ENCODE peak calls at places on chromosomes 16 and 17, in seven cellular contexts. One of them, this sample, is unnamed. For H3K4me1 and H3K9me3, the result is how much of the 10 kb centered on the place peaks cover.

GRCh38 chr17:15510361-15510760 is 42.9 kb upstream of the CDRT4 start:
- DNase-seq in Caco-2: no peak
- DNase-seq in Panc1: peak
- DNase-seq in uterus: no peak
- DNase-seq in heart right ventricle: no peak
- DNase-seq in ascending aorta: peak
- DNase-seq in body of pancreas: no peak
- DNase-seq in this sample: no peak

GRCh38 chr16:14289692-14290340 is 218.7 kb downstream of the MRTFB start:
- DNase-seq in heart right ventricle: no peak
- DNase-seq in Caco-2: peak
- DNase-seq in ascending aorta: no peak
- DNase-seq in Panc1: no peak
- DNase-seq in uterus: no peak
- DNase-seq in body of pancreas: no peak
- DNase-seq in this sample: no peak

GRCh38 chr16:5396880-5397279 is 299.3 kb upstream of the EEF2KMT start:
- DNase-seq in ascending aorta: no peak
- DNase-seq in body of pancreas: no peak
- DNase-seq in Panc1: no peak
- DNase-seq in uterus: no peak
- DNase-seq in heart right ventricle: no peak
- DNase-seq in Caco-2: no peak
- DNase-seq in this sample: no peak

GRCh38 chr17:72952641-72953313 is 139.7 kb downstream of the SLC39A11 start:
- DNase-seq in uterus: no peak
- DNase-seq in heart right ventricle: no peak
- DNase-seq in Caco-2: no peak
- DNase-seq in body of pancreas: no peak
- DNase-seq in Panc1: no peak
- DNase-seq in ascending aorta: no peak
- DNase-seq in this sample: no peak

GRCh38 chr17:66966529-66967418 is 2.3 kb downstream of the CACNG4 start:
- DNase-seq in Caco-2: no peak
- DNase-seq in body of pancreas: no peak
- DNase-seq in heart right ventricle: no peak
- DNase-seq in Panc1: no peak
- DNase-seq in ascending aorta: no peak
- DNase-seq in uterus: no peak
- DNase-seq in this sample: no peak

GRCh38 chr16:87926246-87927194 is 9.8 kb downstream of the CA5A start:
- DNase-seq in Caco-2: no peak
- DNase-seq in heart right ventricle: no peak
- DNase-seq in ascending aorta: no peak
- DNase-seq in uterus: no peak
- DNase-seq in body of pancreas: no peak
- DNase-seq in Panc1: no peak
- DNase-seq in this sample: peak

GRCh38 chr17:64007838-64008282 is 9.7 kb downstream of the PRR29 start:
- DNase-seq in heart right ventricle: no peak
- DNase-seq in ascending aorta: peak
- DNase-seq in Panc1: no peak
- DNase-seq in body of pancreas: no peak
- DNase-seq in Caco-2: peak
- DNase-seq in uterus: no peak
- DNase-seq in this sample: no peak

GRCh38 chr17:7146115-7146514 is 31.5 kb upstream of the ASGR2 start:
- DNase-seq in body of pancreas: no peak
- DNase-seq in uterus: no peak
- DNase-seq in Panc1: no peak
- DNase-seq in ascending aorta: no peak
- DNase-seq in Caco-2: no peak
- DNase-seq in heart right ventricle: no peak
- DNase-seq in this sample: no peak

GRCh38 chr16:31002252-31002700 is 8.2 kb downstream of the STX1B start:
- DNase-seq in ascending aorta: no peak
- DNase-seq in heart right ventricle: no peak
- DNase-seq in Caco-2: no peak
- DNase-seq in body of pancreas: no peak
- DNase-seq in Panc1: no peak
- DNase-seq in uterus: no peak
- DNase-seq in this sample: no peak

GRCh38 chr17:47288531-47289116 is 35.0 kb downstream of the ITGB3 start:
- DNase-seq in ascending aorta: no peak
- DNase-seq in heart right ventricle: no peak
- DNase-seq in body of pancreas: no peak
- DNase-seq in Panc1: no peak
- DNase-seq in uterus: no peak
- DNase-seq in Caco-2: no peak
- DNase-seq in this sample: no peak

GRCh38 chr16:87240211-87241134 is 76.7 kb downstream of the C16orf95 start:
- DNase-seq in uterus: no peak
- DNase-seq in body of pancreas: no peak
- DNase-seq in Panc1: no peak
- DNase-seq in Caco-2: no peak
- DNase-seq in heart right ventricle: no peak
- DNase-seq in ascending aorta: no peak
- DNase-seq in this sample: no peak

GRCh38 chr17:7709031-7709430 is 4.0 kb downstream of the EFNB3 start:
- DNase-seq in ascending aorta: no peak
- DNase-seq in Panc1: no peak
- DNase-seq in body of pancreas: no peak
- DNase-seq in uterus: no peak
- DNase-seq in heart right ventricle: no peak
- DNase-seq in Caco-2: no peak
- DNase-seq in this sample: no peak

GRCh38 chr16:70706948-70707465 is 21.2 kb upstream of the MTSS2 start:
- DNase-seq in Caco-2: no peak
- DNase-seq in ascending aorta: no peak
- DNase-seq in Panc1: no peak
- DNase-seq in heart right ventricle: no peak
- DNase-seq in body of pancreas: no peak
- DNase-seq in uterus: peak
- DNase-seq in this sample: no peak

GRCh38 chr17:3961564-3962047 is 2.6 kb downstream of the ATP2A3 start:
- DNase-seq in body of pancreas: no peak
- DNase-seq in Caco-2: no peak
- DNase-seq in ascending aorta: no peak
- DNase-seq in uterus: no peak
- DNase-seq in Panc1: no peak
- DNase-seq in heart right ventricle: no peak
- DNase-seq in this sample: no peak

GRCh38 chr17:30548189-30548588 is 71.0 kb downstream of the GOSR1 start:
- DNase-seq in uterus: no peak
- DNase-seq in Caco-2: no peak
- DNase-seq in ascending aorta: no peak
- DNase-seq in Panc1: no peak
- DNase-seq in body of pancreas: no peak
- DNase-seq in heart right ventricle: no peak
- DNase-seq in this sample: no peak

GRCh38 chr16:381788-382717 is at the start of gene PGAP6:
- DNase-seq in Caco-2: peak
- DNase-seq in body of pancreas: peak
- DNase-seq in Panc1: no peak
- DNase-seq in ascending aorta: no peak
- DNase-seq in heart right ventricle: peak
- DNase-seq in uterus: peak
- DNase-seq in this sample: peak

GRCh38 chr17:71447644-71448043 is 673.2 kb upstream of the SOX9 start:
- DNase-seq in body of pancreas: no peak
- DNase-seq in Caco-2: no peak
- DNase-seq in Panc1: no peak
- DNase-seq in ascending aorta: no peak
- DNase-seq in uterus: no peak
- DNase-seq in heart right ventricle: no peak
- DNase-seq in this sample: no peak

GRCh38 chr17:354651-355556 is 2.3 kb upstream of the RPH3AL start:
- DNase-seq in Caco-2: peak
- DNase-seq in uterus: no peak
- DNase-seq in heart right ventricle: no peak
- DNase-seq in Panc1: no peak
- DNase-seq in body of pancreas: no peak
- DNase-seq in ascending aorta: no peak
- DNase-seq in this sample: no peak

GRCh38 chr16:87457051-87457611 is 35.7 kb downstream of the ZCCHC14 start:
- DNase-seq in Panc1: no peak
- DNase-seq in body of pancreas: no peak
- DNase-seq in ascending aorta: no peak
- DNase-seq in Caco-2: no peak
- DNase-seq in heart right ventricle: no peak
- DNase-seq in uterus: no peak
- DNase-seq in this sample: no peak

DNA sequence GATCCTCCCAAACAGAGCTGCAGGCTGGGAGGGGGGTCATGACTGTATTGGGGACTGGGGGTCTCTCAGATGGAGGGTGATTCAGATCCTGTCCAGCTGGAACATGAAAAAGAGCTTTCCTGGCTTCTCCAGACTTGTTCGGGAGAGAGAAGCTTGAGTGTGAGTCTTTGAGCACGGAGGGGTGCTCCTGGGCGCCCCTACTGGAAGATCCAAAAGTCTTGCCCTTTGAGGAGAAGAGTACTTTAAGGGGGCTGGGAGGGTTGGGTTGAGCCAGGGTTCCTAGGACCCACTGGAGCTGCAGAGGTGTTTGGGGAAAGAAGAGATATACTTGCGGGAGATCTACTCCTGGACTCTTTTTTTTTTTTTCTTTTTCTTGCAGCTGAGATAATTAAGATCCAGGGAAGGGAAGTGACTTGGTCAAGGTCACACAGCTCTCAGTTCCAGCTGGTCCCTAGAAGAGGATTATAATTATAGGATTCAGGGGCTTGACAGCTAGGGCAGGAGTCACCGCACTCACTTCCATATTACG is 8.4 kb downstream of the RARA start:
- DNase-seq in uterus: peak
- DNase-seq in Panc1: no peak
- DNase-seq in heart right ventricle: no peak
- DNase-seq in body of pancreas: peak
- DNase-seq in Caco-2: peak
- DNase-seq in ascending aorta: peak
- DNase-seq in this sample: no peak
- H3K4me1 ChIP-seq in uterus: under half
- H3K4me1 ChIP-seq in Panc1: half or more
- H3K4me1 ChIP-seq in heart right ventricle: half or more
- H3K4me1 ChIP-seq in body of pancreas: half or more
- H3K4me1 ChIP-seq in Caco-2: under half
- H3K4me1 ChIP-seq in ascending aorta: under half
- H3K4me1 ChIP-seq in this sample: half or more

DNA sequence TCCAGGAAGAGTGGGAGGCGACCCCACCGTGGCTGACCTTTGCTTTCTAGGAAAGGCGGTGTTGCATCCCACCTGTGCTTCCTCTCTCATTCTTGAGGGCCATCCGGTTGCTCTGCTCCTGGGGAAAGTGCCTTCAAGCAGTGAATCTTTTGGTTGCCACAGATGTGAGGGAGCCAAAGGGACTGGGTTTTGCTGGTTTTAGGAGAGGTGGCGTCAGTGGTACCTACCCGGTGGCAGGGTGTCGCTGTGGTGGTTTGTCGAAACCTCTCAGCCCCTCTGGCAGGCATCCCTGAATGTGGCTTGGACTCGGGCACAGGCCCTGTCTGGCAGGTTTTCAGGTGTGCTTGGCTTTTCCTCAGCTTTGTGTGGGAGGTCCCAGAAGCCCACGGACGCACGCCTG is 611.5 kb downstream of the KCNJ18 start:
- DNase-seq in heart right ventricle: no peak
- DNase-seq in ascending aorta: no peak
- DNase-seq in Caco-2: no peak
- DNase-seq in uterus: no peak
- DNase-seq in body of pancreas: no peak
- DNase-seq in Panc1: no peak
- DNase-seq in this sample: no peak
- H3K9me3 ChIP-seq in heart right ventricle: under half
- H3K9me3 ChIP-seq in ascending aorta: under half
- H3K9me3 ChIP-seq in Caco-2: under half
- H3K9me3 ChIP-seq in uterus: under half
- H3K9me3 ChIP-seq in body of pancreas: under half
- H3K9me3 ChIP-seq in Panc1: under half
- H3K9me3 ChIP-seq in this sample: under half

GRCh38 chr16:10780628-10781027 is 37.0 kb downstream of the NUBP1 start:
- DNase-seq in body of pancreas: no peak
- DNase-seq in heart right ventricle: no peak
- DNase-seq in ascending aorta: no peak
- DNase-seq in uterus: no peak
- DNase-seq in Caco-2: no peak
- DNase-seq in Panc1: no peak
- DNase-seq in this sample: no peak

GRCh38 chr16:10782628-10783027 is 36.0 kb downstream of the TVP23A start:
- DNase-seq in heart right ventricle: no peak
- DNase-seq in uterus: no peak
- DNase-seq in Panc1: no peak
- DNase-seq in body of pancreas: no peak
- DNase-seq in ascending aorta: no peak
- DNase-seq in Caco-2: no peak
- DNase-seq in this sample: no peak

GRCh38 chr16:10776280-10776679 is 32.6 kb downstream of the NUBP1 start:
- DNase-seq in uterus: no peak
- DNase-seq in body of pancreas: no peak
- DNase-seq in ascending aorta: no peak
- DNase-seq in Panc1: no peak
- DNase-seq in Caco-2: no peak
- DNase-seq in heart right ventricle: no peak
- DNase-seq in this sample: no peak

DNA sequence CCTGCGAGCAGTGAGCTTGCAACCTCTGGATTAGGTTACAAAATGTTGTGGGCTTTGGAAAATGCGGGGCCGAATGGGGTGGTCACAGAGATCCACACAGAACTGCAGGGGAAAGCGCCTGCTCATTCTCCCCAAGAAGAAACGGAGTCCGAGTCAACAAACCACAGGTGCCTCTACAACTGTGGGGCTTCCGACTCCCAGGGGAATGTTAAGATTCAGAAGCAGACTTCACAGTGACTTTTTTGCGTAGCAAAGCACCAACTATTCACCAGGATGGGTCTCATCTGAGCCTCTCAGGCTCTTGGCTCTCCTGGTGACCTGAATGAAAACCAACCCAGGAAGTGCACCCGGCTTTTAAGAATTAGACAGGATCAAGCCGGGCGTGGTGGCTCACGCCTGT is 33.7 kb downstream of the NUBP1 start:
- DNase-seq in heart right ventricle: no peak
- DNase-seq in uterus: no peak
- DNase-seq in Panc1: no peak
- DNase-seq in Caco-2: no peak
- DNase-seq in body of pancreas: no peak
- DNase-seq in ascending aorta: no peak
- DNase-seq in this sample: no peak
- H3K4me1 ChIP-seq in heart right ventricle: under half
- H3K4me1 ChIP-seq in uterus: under half
- H3K4me1 ChIP-seq in Panc1: under half
- H3K4me1 ChIP-seq in Caco-2: under half
- H3K4me1 ChIP-seq in body of pancreas: under half
- H3K4me1 ChIP-seq in ascending aorta: under half
- H3K4me1 ChIP-seq in this sample: under half

DNA sequence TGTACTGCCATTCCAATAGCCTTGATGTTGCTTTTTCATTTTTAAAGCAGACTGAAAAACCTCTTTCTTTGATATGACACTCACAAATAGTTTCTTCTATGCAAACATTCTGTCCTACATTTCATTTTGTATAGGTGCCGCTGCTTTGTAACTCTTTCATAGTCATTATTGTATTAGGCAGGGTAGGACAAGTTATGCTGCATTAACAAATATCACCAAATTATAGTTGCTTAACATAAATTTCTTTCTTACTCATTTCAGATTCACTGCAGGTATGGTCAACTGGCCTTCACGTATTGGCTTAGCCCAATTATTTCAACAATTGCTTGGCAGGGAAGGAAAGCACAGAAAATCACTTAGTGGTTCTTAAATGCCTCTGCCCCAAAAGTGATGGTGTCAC is 70.8 kb downstream of the GPR139 start:
- DNase-seq in body of pancreas: no peak
- DNase-seq in Panc1: no peak
- DNase-seq in heart right ventricle: no peak
- DNase-seq in Caco-2: no peak
- DNase-seq in ascending aorta: no peak
- DNase-seq in uterus: no peak
- DNase-seq in this sample: no peak
- H3K9me3 ChIP-seq in body of pancreas: under half
- H3K9me3 ChIP-seq in Panc1: under half
- H3K9me3 ChIP-seq in heart right ventricle: under half
- H3K9me3 ChIP-seq in Caco-2: under half
- H3K9me3 ChIP-seq in ascending aorta: under half
- H3K9me3 ChIP-seq in uterus: under half
- H3K9me3 ChIP-seq in this sample: under half